ENCODE peak calls at places on chromosomes 4 and X, in five cellular contexts. U, A, K, F and Y are unnamed samples. For H3K9me3, the result is how much of the 10 kb centered on the place peaks cover.

GRCh38 chr4:98657531-98658286 is 702 bp downstream of the TSPAN5 start:
- DNase-seq in U (peak), A (peak), K (peak), F (no peak), Y (no peak)

GRCh38 chr4:113248320-113248719 is 198.9 kb downstream of the ANK2 start:
- DNase-seq in U (no peak), A (peak), K (no peak), F (no peak), Y (no peak)

GRCh38 chr4:124152130-124152529 is 560.4 kb downstream of the ANKRD50 start:
- DNase-seq in U (no peak), A (no peak), K (peak), F (no peak), Y (no peak)

GRCh38 chr4:18664051-18664450 is 642.5 kb upstream of the LCORL start:
- DNase-seq in U (no peak), A (no peak), K (no peak), F (no peak), Y (no peak)

GRCh38 chrX:68490644-68491043 is 8.2 kb upstream of the YIPF6 start:
- DNase-seq in U (no peak), A (no peak), K (no peak), F (no peak), Y (no peak)

GRCh38 chr4:6573986-6574746 is 823 bp upstream of the MAN2B2 start:
- DNase-seq in U (no peak), A (no peak), K (no peak), F (no peak), Y (no peak)

GRCh38 chr4:181261279-181261678 is 981.9 kb upstream of the TENM3 start:
- DNase-seq in U (no peak), A (no peak), K (peak), F (no peak), Y (no peak)

GRCh38 chr4:127247293-127247952 is 385.3 kb upstream of the INTU start:
- DNase-seq in U (no peak), A (no peak), K (no peak), F (no peak), Y (no peak)

GRCh38 chrX:112233164-112233563 is 150.6 kb upstream of the TRPC5 start:
- DNase-seq in U (no peak), A (no peak), K (no peak), F (no peak), Y (no peak)

GRCh38 chrX:24479924-24480722 is 15.0 kb downstream of the PDK3 start:
- DNase-seq in U (no peak), A (no peak), K (no peak), F (peak), Y (peak)

GRCh38 chrX:14630724-14631123 is 101.4 kb downstream of the GLRA2 start:
- DNase-seq in U (no peak), A (no peak), K (no peak), F (no peak), Y (no peak)

GRCh38 chrX:68183612-68184214 is 249.6 kb downstream of the OPHN1 start:
- DNase-seq in U (no peak), A (no peak), K (no peak), F (no peak), Y (no peak)

GRCh38 chr4:26192921-26193894 is 127.6 kb upstream of the RBPJ start:
- DNase-seq in U (no peak), A (no peak), K (no peak), F (no peak), Y (no peak)

GRCh38 chrX:70336767-70337166 is 46.9 kb downstream of the KIF4A start:
- DNase-seq in U (no peak), A (no peak), K (no peak), F (no peak), Y (no peak)

GRCh38 chr4:154018659-154019058 is 229.8 kb upstream of the SFRP2 start:
- DNase-seq in U (no peak), A (no peak), K (no peak), F (no peak), Y (no peak)

GRCh38 chrX:13167444-13168207 is 123.2 kb upstream of the FAM9C start:
- DNase-seq in U (no peak), A (no peak), K (peak), F (peak), Y (no peak)

GRCh38 chr4:173346074-173346473 is 11.9 kb upstream of the HMGB2 start:
- DNase-seq in U (no peak), A (no peak), K (peak), F (no peak), Y (no peak)

GRCh38 chr4:142493255-142493976 is 352.7 kb downstream of the INPP4B start:
- DNase-seq in U (no peak), A (no peak), K (no peak), F (no peak), Y (no peak)

GRCh38 chr4:89949782-89950387 is 55.2 kb downstream of the MMRN1 start:
- DNase-seq in U (no peak), A (no peak), K (no peak), F (no peak), Y (no peak)

GRCh38 chrX:23980063-23980462 is 46.9 kb downstream of the KLHL15 start:
- DNase-seq in U (no peak), A (no peak), K (no peak), F (no peak), Y (no peak)

GRCh38 chr4:168848112-168848511 is 161.9 kb downstream of the CBR4 start:
- DNase-seq in U (no peak), A (no peak), K (no peak), F (no peak), Y (no peak)

GRCh38 chr4:20253799-20254409 is 2.2 kb downstream of the SLIT2 start:
- DNase-seq in U (peak), A (peak), K (peak), F (no peak), Y (peak)

GRCh38 chrX:43862434-43862833 is 19.8 kb downstream of the MAOB start:
- DNase-seq in U (no peak), A (no peak), K (no peak), F (no peak), Y (no peak)

GRCh38 chr4:177147668-177148067 is 162.0 kb upstream of the NEIL3 start:
- DNase-seq in U (no peak), A (no peak), K (no peak), F (no peak), Y (no peak)

GRCh38 chr4:137509855-137510282 is 22.4 kb downstream of the PCDH18 start:
- DNase-seq in U (no peak), A (no peak), K (peak), F (no peak), Y (no peak)

GRCh38 chrX:109733658-109734022 is 583 bp upstream of the ACSL4 start:
- DNase-seq in U (no peak), A (no peak), K (no peak), F (no peak), Y (no peak)

GRCh38 chr4:176875026-176875425 is 82.3 kb upstream of the VEGFC start:
- DNase-seq in U (no peak), A (no peak), K (no peak), F (no peak), Y (no peak)

GRCh38 chr4:24736066-24736465 is 59.3 kb upstream of the SOD3 start:
- DNase-seq in U (no peak), A (no peak), K (no peak), F (no peak), Y (peak)

GRCh38 chr4:8204576-8205227 is 5.6 kb downstream of the SH3TC1 start:
- DNase-seq in U (no peak), A (no peak), K (no peak), F (no peak), Y (no peak)

GRCh38 chr4:154727540-154727939 is 16.3 kb upstream of the LRAT start:
- DNase-seq in U (no peak), A (no peak), K (no peak), F (no peak), Y (no peak)

GRCh38 chr4:149549911-149550310 is 265.7 kb downstream of the IQCM start:
- DNase-seq in U (no peak), A (no peak), K (peak), F (no peak), Y (no peak)

GRCh38 chr4:7929530-7929951 is 10.1 kb downstream of the AFAP1 start:
- DNase-seq in U (no peak), A (no peak), K (no peak), F (peak), Y (peak)

GRCh38 chr4:8910822-8911310 is 39.2 kb upstream of the HMX1 start:
- DNase-seq in U (no peak), A (peak), K (no peak), F (no peak), Y (no peak)

GRCh38 chrX:128020701-128021100 is 31.5 kb downstream of the ACTRT1 start:
- DNase-seq in U (no peak), A (no peak), K (peak), F (no peak), Y (no peak)

GRCh38 chr4:79609853-79610252 is 201.8 kb upstream of the GK2 start:
- DNase-seq in U (no peak), A (no peak), K (peak), F (no peak), Y (no peak)

GRCh38 chrX:31420711-31421151 is 348.9 kb upstream of the FTHL17 start:
- DNase-seq in U (no peak), A (no peak), K (peak), F (no peak), Y (no peak)

GRCh38 chr4:121277194-121278105 is 103.4 kb downstream of the QRFPR start:
- DNase-seq in U (no peak), A (no peak), K (no peak), F (no peak), Y (no peak)

GRCh38 chrX:65920620-65921019 is 119.3 kb downstream of the VSIG4 start:
- DNase-seq in U (no peak), A (no peak), K (no peak), F (no peak), Y (no peak)

GRCh38 chrX:23185951-23186350 is 148.7 kb upstream of the PTCHD1 start:
- DNase-seq in U (no peak), A (no peak), K (no peak), F (no peak), Y (no peak)

DNA sequence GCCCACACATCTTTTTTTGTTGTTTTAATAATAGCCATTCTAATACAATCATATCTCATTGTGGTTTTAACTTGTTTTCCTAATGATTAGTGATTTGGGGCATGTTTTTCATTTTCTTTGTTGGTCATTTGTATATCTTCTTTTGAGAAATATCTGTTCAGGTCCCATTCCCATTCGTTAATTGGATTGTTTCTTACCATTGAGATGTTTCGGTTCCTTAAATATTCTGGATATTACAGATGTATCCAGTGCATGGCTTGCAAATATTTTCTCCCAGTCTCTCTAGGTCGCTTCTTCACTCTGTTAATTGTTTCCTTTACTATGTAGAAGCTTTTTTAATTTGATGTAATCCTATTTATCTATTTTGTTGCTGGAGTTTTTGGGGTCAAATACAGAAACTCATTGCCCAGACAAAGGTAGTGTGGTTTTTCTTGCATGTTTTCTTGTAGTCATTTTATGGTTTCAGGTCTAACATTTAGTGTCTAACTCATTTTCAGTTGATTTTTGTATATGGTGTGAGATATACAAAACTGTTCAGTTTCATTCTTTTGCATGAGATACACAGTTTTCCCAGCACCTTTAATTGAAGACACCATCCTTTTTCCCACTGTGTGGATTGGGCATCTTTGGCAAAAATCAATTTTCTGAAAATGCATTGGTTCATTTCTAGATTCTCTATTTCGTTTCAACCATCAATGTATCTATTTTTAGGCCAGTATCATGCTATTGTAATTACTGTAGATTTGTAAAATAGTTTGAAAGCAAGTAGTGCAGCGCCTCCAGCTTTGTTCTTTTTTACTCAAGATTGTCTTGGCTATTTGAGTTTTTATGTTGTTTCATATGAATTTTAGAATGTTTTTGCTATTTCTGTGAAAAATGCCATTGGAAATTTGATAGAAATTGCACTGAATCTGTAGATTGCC is 195.9 kb downstream of the SCFD2 start:
- DNase-seq in U (no peak), A (no peak), K (no peak), F (no peak), Y (no peak)
- TF ChIP-seq CTCF in U (no peak), A (no peak), K (no peak), F (no peak), Y (no peak)

GRCh38 chr4:62410371-62411003 is 1210.4 kb downstream of the ADGRL3 start:
- DNase-seq in U (no peak), A (no peak), K (no peak), F (no peak), Y (no peak)
- H3K4me3 ChIP-seq in U (no peak), A (no peak), K (no peak), F (no peak), Y (no peak)

DNA sequence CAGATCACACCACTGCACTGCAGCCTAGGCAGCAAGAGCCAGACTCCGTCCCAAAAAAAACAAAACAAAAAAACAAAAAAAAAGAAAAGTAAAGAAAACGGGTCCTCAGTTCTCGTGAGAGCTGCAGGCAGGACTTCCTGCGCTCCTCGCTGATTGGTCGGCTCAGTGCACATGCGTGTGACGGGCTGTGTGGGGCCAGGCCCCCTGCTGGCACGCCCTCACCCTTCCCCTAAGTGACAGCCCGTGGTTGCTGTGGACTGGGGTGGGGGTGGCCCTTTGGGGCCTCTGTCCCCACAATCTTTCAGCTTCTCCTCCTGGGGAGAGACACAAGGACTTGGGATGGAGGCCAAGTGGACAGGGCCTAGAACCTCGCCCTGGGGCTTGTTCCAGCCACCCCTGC is at the start of gene FAM9B:
- DNase-seq in U (no peak), A (no peak), K (no peak), F (no peak), Y (no peak)
- H3K9me3 ChIP-seq in U (under half), A (under half), K (under half), F (under half), Y (under half)

GRCh38 chr4:3485011-3485881 is 22.1 kb downstream of the DOK7 start:
- DNase-seq in U (no peak), A (no peak), K (no peak), F (no peak), Y (peak)

GRCh38 chr4:3486556-3487270 is 23.6 kb downstream of the DOK7 start:
- DNase-seq in U (no peak), A (no peak), K (no peak), F (no peak), Y (no peak)

GRCh38 chr4:3487861-3488260 is 24.8 kb downstream of the DOK7 start:
- DNase-seq in U (no peak), A (no peak), K (no peak), F (no peak), Y (no peak)

GRCh38 chr4:3484057-3484973 is 21.2 kb downstream of the DOK7 start:
- DNase-seq in U (peak), A (peak), K (no peak), F (peak), Y (peak)

GRCh38 chr4:3485882-3486555 is 22.9 kb downstream of the DOK7 start:
- DNase-seq in U (no peak), A (no peak), K (no peak), F (no peak), Y (no peak)
- TF ChIP-seq CTCF in U (no peak), A (no peak), K (no peak), F (no peak), Y (no peak)